ENCODE peak calls at places on chromosomes 11 and 22, in five cellular contexts. R, C, U, V and Q are unnamed samples.

GRCh38 chr11:79076526-79077115 is 364.2 kb downstream of the TENM4 start:
- DNase-seq in U (no peak), V (no peak), C (peak), R (no peak), Q (no peak)

GRCh38 chr11:39541945-39542351 is 1917.5 kb downstream of the LRRC4C start:
- DNase-seq in V (no peak), U (no peak), C (no peak), R (no peak), Q (no peak)

GRCh38 chr11:62457474-62457873 is 38.6 kb downstream of the SCGB1A1 start:
- DNase-seq in V (no peak), U (no peak), R (no peak), C (no peak), Q (no peak)

GRCh38 chr22:41922336-41922735 is 4.3 kb downstream of the TNFRSF13C start:
- DNase-seq in C (no peak), R (no peak), U (no peak), V (no peak), Q (no peak)

GRCh38 chr11:134453441-134453840 is 41.4 kb upstream of the B3GAT1 start:
- DNase-seq in U (peak), C (no peak), R (no peak), V (peak), Q (no peak)

GRCh38 chr11:64629796-64630562 is 39.0 kb downstream of the SLC22A12 start:
- DNase-seq in R (no peak), U (no peak), C (no peak), V (no peak), Q (no peak)

GRCh38 chr11:73743045-73743444 is 17.8 kb downstream of the RAB6A start:
- DNase-seq in R (no peak), V (no peak), U (no peak), C (no peak), Q (no peak)

GRCh38 chr22:24200616-24201212 is 19.4 kb downstream of the SUSD2 start:
- DNase-seq in R (no peak), U (no peak), C (peak), V (peak), Q (peak)

GRCh38 chr11:75244052-75244814 is 3.7 kb downstream of the TPBGL start:
- DNase-seq in V (peak), U (no peak), C (no peak), R (no peak), Q (no peak)

GRCh38 chr11:74019104-74019738 is 10.3 kb upstream of the UCP3 start:
- DNase-seq in U (no peak), V (no peak), C (no peak), R (no peak), Q (no peak)

GRCh38 chr11:120883404-120884135 is 140.3 kb upstream of the TBCEL start:
- DNase-seq in V (peak), U (no peak), C (peak), R (no peak), Q (no peak)

GRCh38 chr22:46432164-46433068 is 96.9 kb downstream of the TRMU start:
- DNase-seq in C (no peak), R (no peak), U (no peak), V (no peak), Q (no peak)

GRCh38 chr22:36315325-36315724 is 62.4 kb downstream of the APOL1 start:
- DNase-seq in V (no peak), U (no peak), C (no peak), R (no peak), Q (no peak)

GRCh38 chr11:12674571-12674935 is 332 bp downstream of the TEAD1 start:
- DNase-seq in U (no peak), C (peak), R (no peak), V (no peak), Q (no peak)

GRCh38 chr11:44094260-44094868 is 1.1 kb upstream of the EXT2 start:
- DNase-seq in R (peak), V (peak), U (peak), C (peak), Q (peak)

GRCh38 chr11:79371152-79371551 is 69.7 kb downstream of the TENM4 start:
- DNase-seq in C (no peak), U (no peak), V (no peak), R (no peak), Q (no peak)

GRCh38 chr11:119169272-119169719 is 771 bp downstream of the NLRX1 start:
- DNase-seq in R (no peak), C (peak), U (no peak), V (peak), Q (peak)

GRCh38 chr11:116122697-116123472 is 618.7 kb upstream of the CADM1 start:
- DNase-seq in V (peak), U (no peak), C (no peak), R (no peak), Q (no peak)

GRCh38 chr11:35723493-35724284 is 61.1 kb downstream of the TRIM44 start:
- DNase-seq in U (no peak), V (no peak), C (peak), R (no peak), Q (no peak)

GRCh38 chr11:8222820-8223512 is 40.7 kb downstream of the LMO1 start:
- DNase-seq in V (peak), U (no peak), R (no peak), C (no peak), Q (no peak)

GRCh38 chr11:8905528-8906165 is 5.3 kb upstream of the AKIP1 start:
- DNase-seq in V (no peak), R (no peak), U (no peak), C (no peak), Q (peak)

GRCh38 chr11:59418151-59418550 is 8.1 kb downstream of the OR5A2 start:
- DNase-seq in R (no peak), U (no peak), C (no peak), V (peak), Q (no peak)

GRCh38 chr11:117492578-117493251 is 165.1 kb downstream of the CEP164 start:
- DNase-seq in R (no peak), V (peak), C (no peak), U (no peak), Q (no peak)

GRCh38 chr11:61975638-61976419 is 8.4 kb upstream of the FTH1 start:
- DNase-seq in R (no peak), V (peak), C (no peak), U (no peak), Q (no peak)

GRCh38 chr22:23218867-23219251 is 38.5 kb downstream of the BCR start:
- DNase-seq in R (no peak), V (no peak), C (peak), U (no peak), Q (no peak)

GRCh38 chr11:108324587-108324986 is 101.7 kb downstream of the ATM start:
- DNase-seq in V (no peak), U (no peak), R (no peak), C (peak), Q (peak)

GRCh38 chr11:63920126-63920869 is 3.3 kb upstream of the RCOR2 start:
- DNase-seq in C (peak), R (no peak), U (peak), V (peak), Q (no peak)